ENCODE peak calls at places on chromosomes 1 and 21, in four cellular contexts. V is fibroblast of mammary gland, B is lung, I is caudate nucleus. U is an unnamed sample.

GRCh38 chr21:34734696-34735095 is 65.9 kb downstream of the CLIC6 start:
- DNase-seq in V (peak; percentile 28), B (no peak), I (no peak), U (no peak)

GRCh38 chr1:212950243-212951057 is at the start of gene VASH2:
- DNase-seq in V (peak; percentile 59), B (peak; percentile 80), I (peak; percentile 74), U (peak; percentile 82)

GRCh38 chr1:87826639-87827345 is 498.1 kb downstream of the LMO4 start:
- DNase-seq in V (peak; percentile 90), B (peak; percentile 51), I (no peak), U (no peak)

GRCh38 chr1:206575165-206575893 is 36.9 kb downstream of the EIF2D start:
- DNase-seq in V (peak; percentile 84), B (peak; percentile 75), I (no peak), U (no peak)

GRCh38 chr1:244154882-244155531 is 103.9 kb downstream of the ZBTB18 start:
- DNase-seq in V (no peak), B (no peak), I (peak; percentile 58), U (peak; percentile 58)

GRCh38 chr1:51986718-51987117 is 3.8 kb downstream of the RAB3B start:
- DNase-seq in V (no peak), B (no peak), I (no peak), U (no peak)

GRCh38 chr21:38911523-38912354 is 106.0 kb downstream of the ETS2 start:
- DNase-seq in V (peak; percentile 45), B (no peak), I (no peak), U (no peak)

GRCh38 chr21:15004721-15005370 is 60.0 kb downstream of the NRIP1 start:
- DNase-seq in V (no peak), B (no peak), I (no peak), U (no peak)

GRCh38 chr1:62391369-62391971 is 45.4 kb upstream of the USP1 start:
- DNase-seq in V (peak; percentile 11), B (no peak), I (no peak), U (no peak)

U was measured in occipital lobe.